ENCODE peak calls at places on chromosome 10, in four cellular contexts. Z is right lobe of liver, X is adrenal gland, A is neuronal stem cell. J is an unnamed sample. For H3K27me3, the result is how much of the 10 kb centered on the place peaks cover.

GRCh38 chr10:58755688-58756087 is 243.0 kb downstream of the BICC1 start:
- DNase-seq in Z (no peak), X (peak), A (no peak), J (no peak)

GRCh38 chr10:22737587-22737986 is 23.2 kb upstream of the PIP4K2A start:
- DNase-seq in Z (no peak), X (peak), A (no peak), J (no peak)

GRCh38 chr10:19592276-19592675 is 224.0 kb upstream of the PLXDC2 start:
- DNase-seq in Z (no peak), X (peak), A (no peak), J (no peak)

GRCh38 chr10:6722616-6723004 is 142.5 kb upstream of the PRKCQ start:
- DNase-seq in Z (no peak), X (no peak), A (no peak), J (no peak)

GRCh38 chr10:5493698-5494097 is 5.7 kb downstream of the CALML5 start:
- DNase-seq in Z (peak), X (no peak), A (no peak), J (no peak)

GRCh38 chr10:69742928-69743602 is 58.6 kb upstream of the COL13A1 start:
- DNase-seq in Z (no peak), X (peak), A (peak), J (no peak)

GRCh38 chr10:25047088-25047487 is 30.7 kb downstream of the THNSL1 start:
- DNase-seq in Z (no peak), X (no peak), A (no peak), J (no peak)

GRCh38 chr10:46239999-46240683 is 46.7 kb upstream of the ANTXRL start:
- DNase-seq in Z (peak), X (no peak), A (no peak), J (no peak)

GRCh38 chr10:119245272-119245671 is 37.9 kb downstream of the GRK5 start:
- DNase-seq in Z (no peak), X (no peak), A (no peak), J (no peak)

GRCh38 chr10:22103701-22104100 is 100.2 kb upstream of the DNAJC1 start:
- DNase-seq in Z (no peak), X (no peak), A (no peak), J (no peak)

GRCh38 chr10:60894816-60895215 is 49.2 kb downstream of the RHOBTB1 start:
- DNase-seq in Z (no peak), X (no peak), A (no peak), J (no peak)

GRCh38 chr10:65742851-65743250 is 1183.0 kb upstream of the LRRTM3 start:
- DNase-seq in Z (no peak), X (no peak), A (no peak), J (no peak)

GRCh38 chr10:89118091-89118490 is 89.0 kb downstream of the CH25H start:
- DNase-seq in Z (no peak), X (no peak), A (no peak), J (no peak)

GRCh38 chr10:129531969-129532660 is 65.1 kb downstream of the MGMT start:
- DNase-seq in Z (peak), X (no peak), A (no peak), J (peak)

GRCh38 chr10:17003151-17003550 is 126.5 kb downstream of the CUBN start:
- DNase-seq in Z (no peak), X (peak), A (no peak), J (no peak)

GRCh38 chr10:99172130-99172738 is 63.4 kb downstream of the HPSE2 start:
- DNase-seq in Z (peak), X (peak), A (peak), J (no peak)

GRCh38 chr10:88107296-88107695 is 243.9 kb downstream of the PTEN start:
- DNase-seq in Z (no peak), X (no peak), A (no peak), J (no peak)

GRCh38 chr10:86813101-86813500 is 56.7 kb downstream of the BMPR1A start:
- DNase-seq in Z (no peak), X (peak), A (no peak), J (no peak)

GRCh38 chr10:131949041-131949862 is 32.5 kb downstream of the BNIP3 start:
- DNase-seq in Z (peak), X (no peak), A (no peak), J (no peak)

GRCh38 chr10:34859170-34859569 is 44.1 kb upstream of the PARD3 start:
- DNase-seq in Z (no peak), X (peak), A (no peak), J (no peak)

GRCh38 chr10:67175354-67175753 is 249.5 kb downstream of the LRRTM3 start:
- DNase-seq in Z (no peak), X (no peak), A (no peak), J (no peak)

GRCh38 chr10:101840102-101840684 is 3.4 kb downstream of the KCNIP2 start:
- DNase-seq in Z (no peak), X (no peak), A (no peak), J (peak)

GRCh38 chr10:112755446-112756117 is 194.5 kb upstream of the TCF7L2 start:
- DNase-seq in Z (no peak), X (peak), A (no peak), J (no peak)

GRCh38 chr10:46080886-46081285 is 34.8 kb upstream of the MSMB start:
- DNase-seq in Z (no peak), X (no peak), A (no peak), J (no peak)

GRCh38 chr10:118272090-118272775 is 69.9 kb downstream of the FAM204A start:
- DNase-seq in Z (no peak), X (no peak), A (no peak), J (no peak)

GRCh38 chr10:70655316-70655715 is 17.0 kb upstream of the ADAMTS14 start:
- DNase-seq in Z (no peak), X (no peak), A (no peak), J (no peak)

GRCh38 chr10:34732926-34733325 is 82.2 kb downstream of the PARD3 start:
- DNase-seq in Z (no peak), X (no peak), A (no peak), J (no peak)

GRCh38 chr10:32298066-32298812 is 48.7 kb downstream of the EPC1 start:
- DNase-seq in Z (no peak), X (no peak), A (no peak), J (no peak)

GRCh38 chr10:65194131-65194530 is 1672.9 kb downstream of the REEP3 start:
- DNase-seq in Z (no peak), X (no peak), A (no peak), J (no peak)

GRCh38 chr10:87860156-87860795 is 3.1 kb downstream of the KLLN start:
- DNase-seq in Z (no peak), X (peak), A (no peak), J (no peak)

GRCh38 chr10:21034241-21034640 is 137.1 kb upstream of the NEBL start:
- DNase-seq in Z (no peak), X (no peak), A (no peak), J (no peak)

GRCh38 chr10:91493313-91493712 is 83.2 kb downstream of the HECTD2 start:
- DNase-seq in Z (no peak), X (no peak), A (no peak), J (no peak)

GRCh38 chr10:117710181-117710798 is 167.7 kb downstream of the EMX2 start:
- DNase-seq in Z (no peak), X (no peak), A (no peak), J (no peak)

GRCh38 chr10:89352039-89352597 is 24.3 kb downstream of the IFIT3 start:
- DNase-seq in Z (peak), X (peak), A (no peak), J (no peak)

GRCh38 chr10:8800426-8800825 is 745.9 kb downstream of the GATA3 start:
- DNase-seq in Z (no peak), X (no peak), A (no peak), J (no peak)

GRCh38 chr10:97518601-97519043 is 19.9 kb downstream of the UBTD1 start:
- DNase-seq in Z (no peak), X (no peak), A (no peak), J (no peak)
- H3K4me3 ChIP-seq in Z (no peak), X (no peak), A (no peak), J (no peak)

GRCh38 chr10:104639595-104640338 is 1.3 kb upstream of the SORCS3 start:
- DNase-seq in Z (no peak), X (no peak), A (peak), J (no peak)
- H3K27me3 ChIP-seq in Z (under half), X (half or more), A (under half), J (half or more)

DNA sequence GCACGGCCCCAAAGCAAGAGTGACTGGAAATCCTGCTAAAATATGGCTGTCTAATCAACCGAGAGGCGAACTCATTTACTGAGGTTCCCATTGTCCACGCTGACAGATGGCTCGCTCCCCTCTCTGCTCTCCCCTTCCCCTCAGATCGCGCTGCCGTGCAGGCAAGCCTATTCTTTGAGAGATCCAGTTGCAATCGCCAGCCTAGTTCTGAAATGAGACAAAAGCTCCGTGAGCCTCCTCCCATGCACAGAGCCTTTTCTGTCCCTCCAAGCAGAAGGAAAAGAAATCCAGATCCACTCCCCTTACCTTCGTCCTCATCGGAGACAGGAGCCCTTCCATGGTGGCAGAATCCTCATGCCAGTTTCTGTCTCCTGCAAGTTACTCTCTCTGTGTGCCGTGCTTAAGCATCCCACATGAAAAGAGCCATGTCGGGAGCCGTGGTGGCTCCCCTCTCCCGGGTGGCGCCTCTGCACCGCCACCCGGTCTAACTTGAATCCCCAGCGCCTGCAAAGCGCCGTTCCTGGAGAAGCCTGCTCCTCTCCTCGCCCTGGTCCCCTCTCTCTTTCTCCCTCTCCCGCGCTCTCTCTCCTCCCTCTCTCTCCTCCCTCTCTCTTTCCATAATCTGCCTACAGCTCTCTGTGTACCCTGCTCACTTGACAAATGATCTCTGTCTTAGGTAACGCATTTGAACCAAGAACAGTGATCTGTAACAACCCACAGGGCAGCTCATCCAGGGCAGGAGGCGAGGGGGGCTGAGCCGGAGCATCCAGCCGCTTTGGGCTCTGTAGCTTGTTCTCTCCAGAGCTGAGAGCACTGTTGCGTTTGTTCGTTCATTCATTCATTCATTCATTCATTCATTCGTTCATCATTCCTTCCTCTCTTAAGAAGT is 156.8 kb downstream of the FRMD4A start:
- DNase-seq in Z (no peak), X (peak), A (peak), J (no peak)
- H3K4me3 ChIP-seq in Z (peak), X (no peak), A (peak), J (peak)

DNA sequence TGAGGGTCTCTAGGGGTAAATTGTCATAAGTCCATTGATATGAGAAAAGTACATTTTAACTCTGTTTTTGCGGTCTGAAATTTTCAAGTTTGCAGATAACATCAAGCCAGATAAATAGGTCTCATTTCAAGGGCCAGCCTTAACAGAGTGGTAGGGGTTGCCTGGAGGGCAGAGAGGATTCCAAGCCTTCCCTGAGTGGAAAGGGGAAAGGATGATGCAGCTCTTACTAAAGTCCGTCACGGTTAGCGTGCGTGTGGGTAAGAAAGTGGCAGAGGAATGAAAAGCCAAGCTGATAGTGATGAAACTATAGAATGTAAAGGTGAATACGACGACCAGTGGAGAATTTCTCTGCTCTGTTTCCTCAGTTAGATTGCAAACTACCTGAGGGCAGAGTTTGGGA is 71.6 kb downstream of the ADRA2A start:
- DNase-seq in Z (no peak), X (no peak), A (no peak), J (no peak)
- H3K27me3 ChIP-seq in Z (under half), X (under half), A (under half), J (under half)

GRCh38 chr10:62806246-62806645 is 1.7 kb downstream of the ADO start:
- DNase-seq in Z (no peak), X (no peak), A (no peak), J (no peak)
- H3K4me3 ChIP-seq in Z (peak), X (peak), A (no peak), J (peak)

J was measured in lower lobe of right lung.